ENCODE peak calls at places on chromosomes 13 and 19, in ten cellular contexts. One of them, this sample, is unnamed.

GRCh38 chr19:19420570-19421301 is 15.3 kb downstream of the GATAD2A start:
- DNase-seq in ovary: no peak
- DNase-seq in NCI-H2081: no peak
- DNase-seq in retinal pigment epithelial cell: no peak
- DNase-seq in stimulated activated CD4-positive, alpha-beta T cell treated with anti-CD3 and anti-CD28 coated beads, Interleukin-1b, Interleukin-23, amount 100 ng/mL, for 48 hours: peak
- DNase-seq in brain microvascular endothelial cell: no peak
- DNase-seq in brain pericyte: no peak
- DNase-seq in erythroblast: no peak
- DNase-seq in head of caudate nucleus: no peak
- DNase-seq in SW480: no peak
- DNase-seq in this sample: no peak

GRCh38 chr19:18322318-18322758 is 538 bp downstream of the LSM4 start:
- DNase-seq in brain microvascular endothelial cell: peak
- DNase-seq in SW480: peak
- DNase-seq in stimulated activated CD4-positive, alpha-beta T cell treated with anti-CD3 and anti-CD28 coated beads, Interleukin-1b, Interleukin-23, amount 100 ng/mL, for 48 hours: peak
- DNase-seq in head of caudate nucleus: no peak
- DNase-seq in retinal pigment epithelial cell: peak
- DNase-seq in erythroblast: peak
- DNase-seq in brain pericyte: no peak
- DNase-seq in NCI-H2081: peak
- DNase-seq in ovary: no peak
- DNase-seq in this sample: no peak

GRCh38 chr13:110546933-110547332 is 14.6 kb downstream of the RAB20 start:
- DNase-seq in brain pericyte: peak
- DNase-seq in retinal pigment epithelial cell: no peak
- DNase-seq in head of caudate nucleus: no peak
- DNase-seq in erythroblast: no peak
- DNase-seq in ovary: peak
- DNase-seq in stimulated activated CD4-positive, alpha-beta T cell treated with anti-CD3 and anti-CD28 coated beads, Interleukin-1b, Interleukin-23, amount 100 ng/mL, for 48 hours: no peak
- DNase-seq in SW480: no peak
- DNase-seq in NCI-H2081: no peak
- DNase-seq in brain microvascular endothelial cell: peak
- DNase-seq in this sample: peak

GRCh38 chr13:107466326-107466725 is 749.0 kb downstream of the LIG4 start:
- DNase-seq in erythroblast: no peak
- DNase-seq in SW480: no peak
- DNase-seq in brain microvascular endothelial cell: peak
- DNase-seq in ovary: no peak
- DNase-seq in stimulated activated CD4-positive, alpha-beta T cell treated with anti-CD3 and anti-CD28 coated beads, Interleukin-1b, Interleukin-23, amount 100 ng/mL, for 48 hours: no peak
- DNase-seq in NCI-H2081: no peak
- DNase-seq in brain pericyte: no peak
- DNase-seq in retinal pigment epithelial cell: no peak
- DNase-seq in head of caudate nucleus: no peak
- DNase-seq in this sample: no peak

GRCh38 chr13:47420012-47420411 is 523.2 kb upstream of the HTR2A start:
- DNase-seq in head of caudate nucleus: no peak
- DNase-seq in stimulated activated CD4-positive, alpha-beta T cell treated with anti-CD3 and anti-CD28 coated beads, Interleukin-1b, Interleukin-23, amount 100 ng/mL, for 48 hours: no peak
- DNase-seq in SW480: no peak
- DNase-seq in erythroblast: no peak
- DNase-seq in brain microvascular endothelial cell: no peak
- DNase-seq in ovary: no peak
- DNase-seq in retinal pigment epithelial cell: no peak
- DNase-seq in NCI-H2081: no peak
- DNase-seq in brain pericyte: no peak
- DNase-seq in this sample: no peak

GRCh38 chr19:814108-815078 is 7.4 kb downstream of the PLPPR3 start:
- DNase-seq in SW480: no peak
- DNase-seq in retinal pigment epithelial cell: no peak
- DNase-seq in brain microvascular endothelial cell: no peak
- DNase-seq in stimulated activated CD4-positive, alpha-beta T cell treated with anti-CD3 and anti-CD28 coated beads, Interleukin-1b, Interleukin-23, amount 100 ng/mL, for 48 hours: no peak
- DNase-seq in erythroblast: no peak
- DNase-seq in NCI-H2081: no peak
- DNase-seq in ovary: no peak
- DNase-seq in brain pericyte: no peak
- DNase-seq in head of caudate nucleus: no peak
- DNase-seq in this sample: no peak

GRCh38 chr13:22285867-22286632 is 615.2 kb downstream of the FGF9 start:
- DNase-seq in stimulated activated CD4-positive, alpha-beta T cell treated with anti-CD3 and anti-CD28 coated beads, Interleukin-1b, Interleukin-23, amount 100 ng/mL, for 48 hours: no peak
- DNase-seq in retinal pigment epithelial cell: no peak
- DNase-seq in erythroblast: no peak
- DNase-seq in SW480: no peak
- DNase-seq in brain microvascular endothelial cell: no peak
- DNase-seq in brain pericyte: no peak
- DNase-seq in ovary: no peak
- DNase-seq in head of caudate nucleus: no peak
- DNase-seq in NCI-H2081: no peak
- DNase-seq in this sample: no peak

GRCh38 chr19:16660763-16661479 is at the start of gene TMEM38A:
- DNase-seq in stimulated activated CD4-positive, alpha-beta T cell treated with anti-CD3 and anti-CD28 coated beads, Interleukin-1b, Interleukin-23, amount 100 ng/mL, for 48 hours: peak
- DNase-seq in brain microvascular endothelial cell: no peak
- DNase-seq in NCI-H2081: peak
- DNase-seq in brain pericyte: no peak
- DNase-seq in retinal pigment epithelial cell: no peak
- DNase-seq in SW480: peak
- DNase-seq in ovary: peak
- DNase-seq in head of caudate nucleus: peak
- DNase-seq in erythroblast: peak
- DNase-seq in this sample: no peak

GRCh38 chr13:83272076-83272475 is 610.2 kb downstream of the SLITRK1 start:
- DNase-seq in retinal pigment epithelial cell: peak
- DNase-seq in stimulated activated CD4-positive, alpha-beta T cell treated with anti-CD3 and anti-CD28 coated beads, Interleukin-1b, Interleukin-23, amount 100 ng/mL, for 48 hours: no peak
- DNase-seq in erythroblast: no peak
- DNase-seq in brain pericyte: no peak
- DNase-seq in brain microvascular endothelial cell: no peak
- DNase-seq in ovary: no peak
- DNase-seq in head of caudate nucleus: no peak
- DNase-seq in NCI-H2081: no peak
- DNase-seq in SW480: no peak
- DNase-seq in this sample: no peak

GRCh38 chr13:27137759-27138158 is 33.9 kb downstream of the USP12 start:
- DNase-seq in brain microvascular endothelial cell: no peak
- DNase-seq in brain pericyte: no peak
- DNase-seq in retinal pigment epithelial cell: no peak
- DNase-seq in stimulated activated CD4-positive, alpha-beta T cell treated with anti-CD3 and anti-CD28 coated beads, Interleukin-1b, Interleukin-23, amount 100 ng/mL, for 48 hours: no peak
- DNase-seq in erythroblast: peak
- DNase-seq in SW480: no peak
- DNase-seq in head of caudate nucleus: no peak
- DNase-seq in ovary: no peak
- DNase-seq in NCI-H2081: no peak
- DNase-seq in this sample: no peak

GRCh38 chr13:107644136-107644535 is 571.2 kb downstream of the LIG4 start:
- DNase-seq in stimulated activated CD4-positive, alpha-beta T cell treated with anti-CD3 and anti-CD28 coated beads, Interleukin-1b, Interleukin-23, amount 100 ng/mL, for 48 hours: no peak
- DNase-seq in retinal pigment epithelial cell: no peak
- DNase-seq in ovary: no peak
- DNase-seq in NCI-H2081: no peak
- DNase-seq in SW480: no peak
- DNase-seq in head of caudate nucleus: no peak
- DNase-seq in brain pericyte: no peak
- DNase-seq in brain microvascular endothelial cell: no peak
- DNase-seq in erythroblast: no peak
- DNase-seq in this sample: no peak